ENCODE peak calls at places on chromosomes 5 and 9, in six cellular contexts. V is trophoblast cell, C is H1, F is IMR-90, S is mesenchymal stem cell, Z is neuronal stem cell. O is an unnamed sample.

GRCh38 chr9:121748080-121748479 is 96.6 kb downstream of the DAB2IP start:
- DNase-seq in V (no peak), C (no peak), F (peak; percentile 37), S (no peak), Z (no peak), O (no peak)

GRCh38 chr9:99299214-99300102 is 77.4 kb downstream of the SEC61B start:
- DNase-seq in V (peak; percentile 57), C (no peak), F (peak; percentile 83), S (peak; percentile 58), Z (no peak), O (peak; percentile 64)

GRCh38 chr5:151718653-151719052 is 31.9 kb upstream of the SPARC start:
- DNase-seq in V (peak; percentile 78), C (no peak), F (peak; percentile 70), S (no peak), Z (no peak), O (no peak)

GRCh38 chr9:133428579-133429215 is 6.5 kb downstream of the ADAMTS13 start:
- DNase-seq in V (no peak), C (peak; percentile 78), F (no peak), S (peak; percentile 14), Z (peak; percentile 48), O (peak; percentile 83)

GRCh38 chr5:159510282-159510681 is 180.0 kb upstream of the IL12B start:
- DNase-seq in V (peak; percentile 16), C (peak; percentile 66), F (peak; percentile 85), S (peak; percentile 90), Z (peak; percentile 70), O (peak; percentile 98)

GRCh38 chr5:126443374-126443851 is 20.2 kb downstream of the GRAMD2B start:
- DNase-seq in V (no peak), C (no peak), F (peak; percentile 18), S (no peak), Z (no peak), O (no peak)

GRCh38 chr5:77491783-77492652 is at the start of gene WDR41:
- DNase-seq in V (peak; percentile 89), C (peak; percentile 96), F (peak; percentile 97), S (peak; percentile 96), Z (peak; percentile 89), O (peak; percentile 96)

GRCh38 chr9:15295761-15296405 is 11.1 kb downstream of the TTC39B start:
- DNase-seq in V (no peak), C (peak; percentile 20), F (peak; percentile 78), S (peak; percentile 88), Z (no peak), O (no peak)

GRCh38 chr5:170469414-170469813 is 34.4 kb upstream of the KCNIP1 start:
- DNase-seq in V (no peak), C (no peak), F (no peak), S (no peak), Z (no peak), O (no peak)

GRCh38 chr9:2761424-2761823 is 44.1 kb downstream of the KCNV2 start:
- DNase-seq in V (no peak), C (no peak), F (no peak), S (no peak), Z (no peak), O (no peak)

GRCh38 chr9:134315716-134316443 is 10.4 kb upstream of the RXRA start:
- DNase-seq in V (no peak), C (no peak), F (no peak), S (no peak), Z (no peak), O (no peak)

GRCh38 chr9:75239176-75239575 is 150.9 kb downstream of the OSTF1 start:
- DNase-seq in V (peak; percentile 40), C (no peak), F (peak; percentile 29), S (peak; percentile 3), Z (no peak), O (no peak)

GRCh38 chr5:10550222-10550995 is 13.5 kb upstream of the ANKRD33B start:
- DNase-seq in V (no peak), C (no peak), F (no peak), S (peak; percentile 29), Z (no peak), O (peak; percentile 23)

GRCh38 chr9:132673355-132673754 is 3.1 kb downstream of the GTF3C4 start:
- DNase-seq in V (peak; percentile 26), C (no peak), F (peak; percentile 43), S (peak; percentile 53), Z (no peak), O (peak; percentile 76)

GRCh38 chr9:106307670-106308069 is 555.3 kb upstream of the ZNF462 start:
- DNase-seq in V (no peak), C (no peak), F (no peak), S (no peak), Z (no peak), O (no peak)

GRCh38 chr5:106127341-106127781 is 1543.4 kb downstream of the EFNA5 start:
- DNase-seq in V (peak; percentile 68), C (no peak), F (peak; percentile 14), S (no peak), Z (no peak), O (peak; percentile 80)

GRCh38 chr5:150081541-150082283 is 4.6 kb downstream of the CSF1R start:
- DNase-seq in V (peak; percentile 7), C (no peak), F (peak; percentile 26), S (no peak), Z (no peak), O (no peak)

GRCh38 chr5:127832057-127832456 is 128.9 kb downstream of the CCDC192 start:
- DNase-seq in V (no peak), C (no peak), F (no peak), S (no peak), Z (no peak), O (no peak)

GRCh38 chr5:28398185-28398584 is 1359.8 kb upstream of the CDH9 start:
- DNase-seq in V (no peak), C (no peak), F (no peak), S (no peak), Z (no peak), O (peak; percentile 66)

GRCh38 chr5:54270326-54270725 is 40.0 kb downstream of the ARL15 start:
- DNase-seq in V (peak; percentile 95), C (no peak), F (no peak), S (no peak), Z (no peak), O (no peak)

GRCh38 chr5:40124367-40124766 is 555.3 kb upstream of the PTGER4 start:
- DNase-seq in V (no peak), C (no peak), F (no peak), S (peak; percentile 4), Z (peak; percentile 15), O (peak; percentile 42)

GRCh38 chr5:122195784-122196394 is 66.5 kb downstream of the ZNF474 start:
- DNase-seq in V (peak; percentile 21), C (peak; percentile 51), F (peak; percentile 70), S (peak; percentile 69), Z (peak; percentile 46), O (peak; percentile 76)

GRCh38 chr5:126855266-126855665 is 78.3 kb downstream of the LMNB1 start:
- DNase-seq in V (no peak), C (no peak), F (no peak), S (no peak), Z (no peak), O (no peak)

GRCh38 chr9:73979894-73980264 is 517.3 kb upstream of the RORB start:
- DNase-seq in V (no peak), C (no peak), F (no peak), S (no peak), Z (no peak), O (no peak)

GRCh38 chr9:26169684-26170083 is 491.4 kb upstream of the TUSC1 start:
- DNase-seq in V (no peak), C (no peak), F (peak; percentile 13), S (peak; percentile 51), Z (no peak), O (peak; percentile 8)

GRCh38 chr5:89498699-89499098 is 615.7 kb upstream of the MEF2C start:
- DNase-seq in V (no peak), C (no peak), F (no peak), S (no peak), Z (no peak), O (no peak)

DNA sequence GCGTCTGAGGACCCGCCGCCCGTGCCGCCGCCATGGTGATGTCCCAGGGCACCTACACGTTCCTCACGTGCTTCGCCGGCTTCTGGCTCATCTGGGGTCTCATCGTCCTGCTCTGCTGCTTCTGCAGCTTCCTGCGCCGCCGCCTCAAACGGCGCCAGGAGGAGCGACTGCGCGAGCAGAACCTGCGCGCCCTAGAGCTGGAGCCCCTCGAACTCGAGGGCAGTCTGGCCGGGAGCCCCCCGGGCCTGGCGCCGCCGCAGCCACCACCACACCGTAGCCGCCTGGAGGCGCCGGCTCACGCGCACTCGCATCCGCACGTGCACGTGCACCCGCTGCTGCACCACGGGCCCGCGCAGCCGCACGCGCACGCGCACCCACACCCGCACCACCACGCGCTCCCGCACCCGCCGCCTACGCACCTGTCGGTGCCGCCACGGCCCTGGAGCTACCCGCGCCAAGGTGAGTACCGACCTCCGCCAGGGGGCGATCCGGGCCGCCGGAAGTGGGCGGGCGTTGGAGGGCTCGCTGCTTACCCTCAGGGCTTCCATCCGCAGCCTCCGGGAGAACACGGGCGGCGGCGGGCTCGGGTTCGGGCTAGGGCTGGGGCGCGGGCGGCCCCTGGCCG is 8.5 kb downstream of the PRR7 start:
- DNase-seq in V (peak; percentile 77), C (peak; percentile 98), F (peak; percentile 57), S (peak; percentile 70), Z (peak; percentile 87), O (peak; percentile 90)
- H2BK120ac ChIP-seq in V (no peak overlapping the region), C (no peak overlapping the region), F (no peak overlapping the region), S (no peak overlapping the region), Z (peak overlapping the region; percentile 94), O (no peak overlapping the region)

DNA sequence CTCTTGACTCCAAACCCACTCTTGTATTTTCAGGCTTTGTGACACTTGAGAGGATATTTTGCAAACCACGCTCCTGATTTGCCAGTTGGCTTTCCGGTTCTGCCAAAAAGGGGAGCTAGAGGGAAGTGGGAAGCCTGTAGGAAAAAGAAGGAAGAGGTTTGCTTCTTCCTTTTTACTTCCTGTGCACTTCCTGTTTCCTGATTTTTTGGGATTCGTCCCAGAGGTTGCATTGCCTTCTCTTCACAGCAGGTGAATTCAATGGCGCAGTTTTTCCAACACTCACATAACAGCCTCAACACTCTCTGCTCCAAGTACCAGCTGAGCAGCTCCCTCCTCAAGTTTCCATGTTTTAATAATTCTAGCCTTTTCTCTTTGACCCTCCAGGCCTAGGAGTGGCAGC is 47.7 kb downstream of the SLC24A2 start:
- DNase-seq in V (no peak), C (no peak), F (no peak), S (no peak), Z (no peak), O (no peak)
- H3K4me3 ChIP-seq in V (no peak overlapping the region), C (no peak overlapping the region), F (no peak overlapping the region), S (no peak overlapping the region), Z (no peak overlapping the region), O (no peak overlapping the region)

DNA sequence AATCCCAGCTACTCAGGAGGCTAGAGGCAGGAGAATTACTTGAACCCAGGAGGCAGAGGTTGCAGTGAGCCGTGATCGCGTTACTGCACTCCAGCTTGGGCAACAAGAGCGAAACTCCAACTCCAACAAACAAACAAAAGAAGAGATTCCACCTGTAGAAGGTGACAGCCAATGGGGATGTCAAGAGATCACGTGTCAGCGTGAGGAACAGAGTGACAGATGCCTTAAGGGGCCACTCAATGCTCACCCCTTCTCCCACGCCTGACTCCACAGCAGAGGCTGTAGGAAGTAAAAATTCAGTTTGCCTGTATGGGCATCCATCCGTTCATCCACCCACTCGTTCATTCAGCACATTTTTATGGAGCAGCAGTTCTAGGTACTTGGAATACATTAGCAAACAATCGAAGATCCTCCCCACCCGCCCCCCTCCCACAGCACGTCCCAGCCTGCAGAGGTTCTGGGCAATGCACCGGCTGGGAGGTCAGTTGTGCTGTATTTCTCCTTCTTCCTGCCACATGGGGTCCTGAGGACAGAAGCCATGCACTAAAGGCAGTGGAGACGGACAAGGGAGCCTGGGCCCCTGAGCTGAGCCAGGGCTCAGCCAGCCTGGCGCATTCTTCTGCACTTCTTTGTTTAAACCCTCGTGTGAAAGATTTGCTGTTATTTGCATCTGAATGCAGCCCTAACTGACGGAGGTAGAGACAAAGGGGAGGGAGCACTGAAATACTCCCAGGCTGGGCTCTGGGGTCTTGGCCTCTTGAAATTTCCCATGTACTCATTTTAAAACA is 11.3 kb upstream of the RNF130 start:
- DNase-seq in V (no peak), C (peak; percentile 62), F (no peak), S (no peak), Z (peak; percentile 72), O (peak; percentile 84)
- H2BK120ac ChIP-seq in V (no peak overlapping the region), C (peak overlapping the region; percentile 94), F (no peak overlapping the region), S (no peak overlapping the region), Z (peak overlapping the region; percentile 38), O (no peak overlapping the region)

GRCh38 chr9:33993104-33993503 is 55.6 kb downstream of the UBAP2 start:
- DNase-seq in V (no peak), C (no peak), F (no peak), S (no peak), Z (no peak), O (peak; percentile 9)
- H3K4me3 ChIP-seq in V (no peak overlapping the region), C (no peak overlapping the region), F (no peak overlapping the region), S (no peak overlapping the region), Z (no peak overlapping the region), O (no peak overlapping the region)